ENCODE peak calls at places on chromosomes 5 and 9, in five cellular contexts. V, D, T, M and P are unnamed samples. For H4K20me1 and H3K36me3, the result is how much of the 10 kb centered on the place peaks cover.

GRCh38 chr9:96476591-96476990 is 26.6 kb downstream of the HABP4 start:
- DNase-seq in V (peak), D (peak), T (no peak), M (no peak), P (peak)

GRCh38 chr5:112824197-112824596 is 36.9 kb upstream of the SRP19 start:
- DNase-seq in V (no peak), D (no peak), T (no peak), M (no peak), P (no peak)

GRCh38 chr5:35230043-35230611 is at the start of gene PRLR:
- DNase-seq in V (peak), D (peak), T (no peak), M (no peak), P (no peak)

GRCh38 chr5:652773-653350 is 40.3 kb downstream of the TPPP start:
- DNase-seq in V (no peak), D (no peak), T (no peak), M (no peak), P (no peak)

GRCh38 chr5:87393331-87393730 is 19.4 kb downstream of the CCNH start:
- DNase-seq in V (peak), D (peak), T (no peak), M (no peak), P (peak)

GRCh38 chr9:128485414-128485855 is 19.1 kb upstream of the GLE1 start:
- DNase-seq in V (no peak), D (no peak), T (no peak), M (no peak), P (no peak)

GRCh38 chr9:5764130-5764868 is 68.6 kb downstream of the ERMP1 start:
- DNase-seq in V (no peak), D (no peak), T (no peak), M (peak), P (no peak)

GRCh38 chr9:29625292-29625731 is 2052.0 kb upstream of the C9orf72 start:
- DNase-seq in V (peak), D (no peak), T (no peak), M (no peak), P (peak)

GRCh38 chr9:119185298-119185697 is 183.9 kb downstream of the BRINP1 start:
- DNase-seq in V (no peak), D (no peak), T (no peak), M (no peak), P (no peak)

GRCh38 chr9:70747335-70747734 is 332.9 kb upstream of the KLF9 start:
- DNase-seq in V (peak), D (no peak), T (no peak), M (no peak), P (no peak)

GRCh38 chr5:43020294-43020711 is 19.8 kb downstream of the ANXA2R start:
- DNase-seq in V (peak), D (no peak), T (no peak), M (peak), P (peak)

GRCh38 chr9:90198956-90199355 is 443.7 kb downstream of the DIRAS2 start:
- DNase-seq in V (no peak), D (no peak), T (no peak), M (no peak), P (no peak)

GRCh38 chr5:11496127-11496719 is 408.0 kb downstream of the CTNND2 start:
- DNase-seq in V (no peak), D (no peak), T (no peak), M (no peak), P (no peak)

GRCh38 chr9:75039804-75040203 is 11.7 kb upstream of the CARNMT1 start:
- DNase-seq in V (no peak), D (no peak), T (no peak), M (no peak), P (no peak)

GRCh38 chr5:102628449-102629175 is 126.5 kb upstream of the PAM start:
- DNase-seq in V (peak), D (peak), T (no peak), M (no peak), P (peak)

GRCh38 chr5:77839691-77840090 is 63.6 kb upstream of the TBCA start:
- DNase-seq in V (no peak), D (no peak), T (no peak), M (no peak), P (no peak)

GRCh38 chr5:121969660-121970295 is 8.0 kb downstream of the SRFBP1 start:
- DNase-seq in V (peak), D (peak), T (no peak), M (no peak), P (peak)

GRCh38 chr5:135007749-135008363 is 26.2 kb downstream of the PITX1 start:
- DNase-seq in V (no peak), D (no peak), T (no peak), M (no peak), P (no peak)

GRCh38 chr5:28810751-28811136 is 1772.4 kb upstream of the CDH9 start:
- DNase-seq in V (no peak), D (peak), T (peak), M (no peak), P (no peak)

GRCh38 chr5:66849803-66850202 is 253.6 kb downstream of the MAST4 start:
- DNase-seq in V (peak), D (peak), T (no peak), M (no peak), P (peak)

GRCh38 chr9:37251452-37251851 is 131.1 kb downstream of the ZCCHC7 start:
- DNase-seq in V (no peak), D (no peak), T (no peak), M (no peak), P (no peak)

GRCh38 chr9:137672907-137673791 is 54.3 kb downstream of the EHMT1 start:
- DNase-seq in V (peak), D (peak), T (peak), M (peak), P (peak)

GRCh38 chr5:67941750-67942450 is 273.7 kb upstream of the PIK3R1 start:
- DNase-seq in V (peak), D (no peak), T (no peak), M (no peak), P (peak)

GRCh38 chr5:154049685-154050084 is 10.9 kb downstream of the MFAP3 start:
- DNase-seq in V (peak), D (no peak), T (no peak), M (no peak), P (no peak)

GRCh38 chr9:77649109-77649812 is 1.1 kb upstream of the GNA14 start:
- DNase-seq in V (peak), D (peak), T (no peak), M (no peak), P (peak)

GRCh38 chr5:91206734-91207133 is 176.4 kb downstream of the ARRDC3 start:
- DNase-seq in V (peak), D (peak), T (no peak), M (no peak), P (peak)

GRCh38 chr9:113536166-113536482 is 72.6 kb downstream of the RGS3 start:
- DNase-seq in V (no peak), D (no peak), T (no peak), M (no peak), P (no peak)

GRCh38 chr5:179142434-179143198 is 82.4 kb downstream of the ZNF354C start:
- DNase-seq in V (peak), D (peak), T (no peak), M (no peak), P (peak)

GRCh38 chr5:75460947-75461346 is 50.5 kb downstream of the CERT1 start:
- DNase-seq in V (no peak), D (no peak), T (no peak), M (peak), P (no peak)

GRCh38 chr5:40680741-40681350 is 1.1 kb downstream of the PTGER4 start:
- DNase-seq in V (no peak), D (no peak), T (no peak), M (no peak), P (no peak)

GRCh38 chr5:132773601-132774355 is 3.3 kb downstream of the SEPTIN8 start:
- DNase-seq in V (no peak), D (no peak), T (peak), M (no peak), P (no peak)

GRCh38 chr5:132770476-132771159 is 6.4 kb downstream of the SEPTIN8 start:
- DNase-seq in V (no peak), D (no peak), T (no peak), M (no peak), P (no peak)

GRCh38 chr5:132772291-132773070 is 4.6 kb downstream of the SEPTIN8 start:
- DNase-seq in V (peak), D (no peak), T (no peak), M (no peak), P (peak)

GRCh38 chr5:132773114-132773513 is 3.9 kb downstream of the SEPTIN8 start:
- DNase-seq in V (no peak), D (no peak), T (no peak), M (no peak), P (no peak)

DNA sequence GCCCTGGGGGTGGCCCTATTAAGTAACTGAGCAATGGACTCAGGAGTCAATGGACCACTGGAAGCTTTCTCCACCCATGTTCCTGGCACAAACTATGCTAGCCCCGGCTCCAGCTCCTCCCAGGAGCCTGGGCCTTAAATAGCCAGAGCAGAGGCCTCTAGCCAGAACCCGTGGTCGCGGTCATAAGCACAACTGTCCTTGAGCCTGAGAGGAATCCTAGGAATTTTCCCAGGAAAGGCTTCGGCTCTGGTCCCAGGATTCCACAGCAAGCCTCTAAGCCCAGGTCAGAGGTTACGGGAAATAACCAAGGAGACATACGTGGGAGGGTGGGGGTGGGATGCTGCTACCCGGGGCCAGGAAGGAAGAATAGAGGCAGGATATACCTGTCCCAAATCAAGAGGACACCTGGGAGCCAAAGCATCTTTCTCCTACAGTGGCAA is 5.5 kb downstream of the SEPTIN8 start:
- DNase-seq in V (peak), D (no peak), T (no peak), M (no peak), P (peak)
- H4K20me1 ChIP-seq in V (under half), D (under half), T (under half), M (under half), P (half or more)

GRCh38 chr5:160033546-160034252 is 24.8 kb downstream of the TTC1 start:
- DNase-seq in V (no peak), D (no peak), T (no peak), M (no peak), P (no peak)
- H3K36me3 ChIP-seq in V (under half), D (under half), T (half or more), M (half or more), P (under half)

DNA sequence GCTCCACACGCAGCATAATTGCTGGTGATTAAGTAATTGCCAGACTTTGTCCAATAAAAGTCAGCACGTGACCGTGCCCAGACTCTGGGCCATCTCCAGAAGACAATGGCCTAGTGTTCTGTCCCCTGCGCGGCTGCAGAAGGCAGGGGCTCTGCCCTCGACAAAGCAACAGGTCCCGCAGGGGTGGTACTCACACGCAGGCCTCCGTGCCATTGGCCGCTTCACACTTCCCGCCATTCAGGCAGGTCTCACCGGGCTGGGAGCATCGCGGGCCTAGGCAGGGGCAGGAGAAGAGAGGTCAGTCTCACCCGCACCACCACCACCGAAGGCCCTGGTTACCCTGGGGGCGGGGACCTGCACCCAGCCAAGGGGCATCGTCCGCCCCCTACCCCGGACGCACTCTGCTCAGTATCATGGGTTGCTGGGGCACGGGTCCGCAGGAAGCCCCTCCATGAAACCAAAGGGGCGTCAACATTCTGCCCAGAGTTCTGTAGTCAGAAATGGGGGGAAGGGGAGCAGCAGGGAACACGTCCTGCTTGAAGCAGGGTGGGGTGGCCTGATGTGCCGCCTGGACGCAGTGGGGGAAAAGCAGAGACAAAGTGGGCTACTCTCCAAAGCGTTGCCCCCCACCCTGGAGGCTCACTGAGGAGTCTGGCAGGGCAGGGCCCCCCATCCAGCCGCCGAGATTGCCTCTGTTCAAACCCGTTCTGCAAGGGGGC is 1.9 kb downstream of the NOTCH1 start:
- DNase-seq in V (no peak), D (no peak), T (no peak), M (no peak), P (no peak)
- H4K20me1 ChIP-seq in V (under half), D (under half), T (under half), M (under half), P (half or more)

GRCh38 chr9:120399940-120400339 is 180.0 kb downstream of the CDK5RAP2 start:
- DNase-seq in V (no peak), D (no peak), T (no peak), M (no peak), P (no peak)

GRCh38 chr9:120396418-120396817 is 183.5 kb downstream of the CDK5RAP2 start:
- DNase-seq in V (no peak), D (peak), T (no peak), M (no peak), P (no peak)

GRCh38 chr9:120396926-120397325 is 183.0 kb downstream of the CDK5RAP2 start:
- DNase-seq in V (peak), D (no peak), T (no peak), M (no peak), P (no peak)

GRCh38 chr9:120397453-120397852 is 182.5 kb downstream of the CDK5RAP2 start:
- DNase-seq in V (no peak), D (no peak), T (no peak), M (no peak), P (no peak)

GRCh38 chr9:120398286-120398685 is 181.7 kb downstream of the CDK5RAP2 start:
- DNase-seq in V (no peak), D (no peak), T (no peak), M (no peak), P (no peak)
- H3K36me3 ChIP-seq in V (under half), D (under half), T (half or more), M (half or more), P (under half)

GRCh38 chr9:93468763-93469456 is 15.5 kb upstream of the FAM120AOS start:
- DNase-seq in V (peak), D (no peak), T (no peak), M (no peak), P (no peak)

GRCh38 chr9:93466416-93467061 is 13.2 kb upstream of the FAM120AOS start:
- DNase-seq in V (no peak), D (no peak), T (no peak), M (no peak), P (no peak)

GRCh38 chr9:93465853-93466252 is 12.5 kb upstream of the FAM120AOS start:
- DNase-seq in V (no peak), D (no peak), T (no peak), M (no peak), P (no peak)

GRCh38 chr9:93467462-93467861 is 14.1 kb upstream of the FAM120AOS start:
- DNase-seq in V (no peak), D (no peak), T (no peak), M (no peak), P (no peak)

DNA sequence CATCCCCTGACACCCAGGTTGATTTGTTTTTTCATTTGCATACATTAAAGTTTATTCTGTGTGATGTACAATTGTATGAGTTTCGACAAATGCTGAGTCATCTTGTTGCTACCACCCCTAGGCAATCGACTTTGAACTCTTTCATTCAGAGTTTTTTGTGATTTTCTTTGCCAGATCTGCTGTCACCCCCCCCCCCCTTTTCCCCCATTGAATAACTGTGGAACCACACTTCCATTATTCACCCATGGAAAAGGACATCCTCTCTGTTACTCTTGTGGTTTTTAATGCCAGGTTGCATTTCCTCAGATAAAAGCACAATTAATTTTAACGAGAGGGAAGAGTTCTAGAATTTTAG is 13.7 kb upstream of the FAM120AOS start:
- DNase-seq in V (peak), D (peak), T (peak), M (no peak), P (no peak)
- H4K20me1 ChIP-seq in V (under half), D (under half), T (under half), M (under half), P (half or more)